ENCODE peak calls at places on chromosomes 1 and 21, in four cellular contexts. One of them, this sample, is unnamed.

GRCh38 chr1:2235300-2235998 is 7.3 kb downstream of the SKI start:
- DNase-seq in mammary epithelial cell: no peak
- DNase-seq in neuronal stem cell: no peak
- DNase-seq in hepatocyte: no peak
- DNase-seq in this sample: no peak

GRCh38 chr1:184299076-184299790 is 87.6 kb upstream of the C1orf21 start:
- DNase-seq in mammary epithelial cell: peak; percentile 52
- DNase-seq in hepatocyte: no peak
- DNase-seq in neuronal stem cell: no peak
- DNase-seq in this sample: peak; percentile 65

GRCh38 chr1:201013031-201013485 is 10.5 kb downstream of the KIF21B start:
- DNase-seq in neuronal stem cell: no peak
- DNase-seq in hepatocyte: no peak
- DNase-seq in mammary epithelial cell: no peak
- DNase-seq in this sample: no peak

GRCh38 chr1:151837841-151838490 is 1.7 kb downstream of the C2CD4D start:
- DNase-seq in mammary epithelial cell: no peak
- DNase-seq in hepatocyte: peak; percentile 64
- DNase-seq in neuronal stem cell: no peak
- DNase-seq in this sample: no peak

GRCh38 chr1:101769520-101769919 is 227.2 kb downstream of the OLFM3 start:
- DNase-seq in neuronal stem cell: no peak
- DNase-seq in hepatocyte: peak; percentile 17
- DNase-seq in mammary epithelial cell: no peak
- DNase-seq in this sample: no peak

GRCh38 chr21:30434033-30434631 is 4.1 kb downstream of the KRTAP13-4 start:
- DNase-seq in neuronal stem cell: peak; percentile 11
- DNase-seq in hepatocyte: peak; percentile 48
- DNase-seq in mammary epithelial cell: peak; percentile 42
- DNase-seq in this sample: no peak

GRCh38 chr1:248696261-248696660 is 6.3 kb downstream of the OR14I1 start:
- DNase-seq in mammary epithelial cell: no peak
- DNase-seq in hepatocyte: no peak
- DNase-seq in neuronal stem cell: no peak
- DNase-seq in this sample: no peak

GRCh38 chr21:28342229-28342810 is 650.4 kb downstream of the LTN1 start:
- DNase-seq in hepatocyte: no peak
- DNase-seq in neuronal stem cell: no peak
- DNase-seq in mammary epithelial cell: no peak
- DNase-seq in this sample: no peak

GRCh38 chr1:7339953-7340352 is 431.1 kb upstream of the VAMP3 start:
- DNase-seq in neuronal stem cell: no peak
- DNase-seq in mammary epithelial cell: no peak
- DNase-seq in hepatocyte: no peak
- DNase-seq in this sample: no peak

GRCh38 chr1:168719306-168720111 is 9.5 kb downstream of the DPT start:
- DNase-seq in neuronal stem cell: no peak
- DNase-seq in mammary epithelial cell: peak; percentile 99
- DNase-seq in hepatocyte: peak; percentile 23
- DNase-seq in this sample: peak; percentile 90

GRCh38 chr1:21342961-21343838 is 52.9 kb upstream of the ECE1 start:
- DNase-seq in neuronal stem cell: no peak
- DNase-seq in mammary epithelial cell: no peak
- DNase-seq in hepatocyte: no peak
- DNase-seq in this sample: no peak

GRCh38 chr21:46118305-46118870 is 20.5 kb downstream of the COL6A2 start:
- DNase-seq in hepatocyte: no peak
- DNase-seq in neuronal stem cell: no peak
- DNase-seq in mammary epithelial cell: no peak
- DNase-seq in this sample: no peak

GRCh38 chr1:1373493-1374067 is 1.4 kb downstream of the AURKAIP1 start:
- DNase-seq in hepatocyte: no peak
- DNase-seq in neuronal stem cell: no peak
- DNase-seq in mammary epithelial cell: no peak
- DNase-seq in this sample: no peak

GRCh38 chr1:182549811-182550210 is 39.2 kb downstream of the RNASEL start:
- DNase-seq in hepatocyte: no peak
- DNase-seq in mammary epithelial cell: no peak
- DNase-seq in neuronal stem cell: no peak
- DNase-seq in this sample: no peak

GRCh38 chr1:212317916-212318315 is 32.7 kb downstream of the PPP2R5A start:
- DNase-seq in mammary epithelial cell: no peak
- DNase-seq in neuronal stem cell: no peak
- DNase-seq in hepatocyte: no peak
- DNase-seq in this sample: no peak

GRCh38 chr1:202005958-202006357 is 4.4 kb upstream of the ELF3 start:
- DNase-seq in mammary epithelial cell: no peak
- DNase-seq in neuronal stem cell: no peak
- DNase-seq in hepatocyte: no peak
- DNase-seq in this sample: no peak

GRCh38 chr1:67771152-67771551 is 62.1 kb downstream of the GNG12 start:
- DNase-seq in neuronal stem cell: no peak
- DNase-seq in hepatocyte: no peak
- DNase-seq in mammary epithelial cell: peak; percentile 91
- DNase-seq in this sample: peak; percentile 89

DNA sequence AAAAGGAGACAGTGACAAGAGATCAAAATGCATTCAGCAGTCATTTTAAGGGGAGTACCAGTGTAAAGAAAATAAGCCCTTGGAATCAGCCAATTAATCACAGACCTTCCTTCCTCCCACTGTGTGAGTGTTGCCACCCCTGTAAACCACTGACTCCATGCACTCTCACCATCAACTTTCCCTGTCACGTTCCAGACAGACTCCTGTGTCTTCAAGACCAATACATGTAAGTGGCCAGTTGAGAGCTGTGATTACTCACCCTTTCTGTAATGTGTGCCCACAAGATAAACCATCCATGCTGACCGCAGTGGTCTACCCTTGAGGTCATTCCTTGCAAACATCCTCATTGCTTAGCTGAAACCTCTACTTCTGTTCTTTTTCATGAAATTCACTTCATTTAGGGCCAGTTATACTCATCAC is 135.9 kb upstream of the HOOK1 start:
- DNase-seq in mammary epithelial cell: peak; percentile 96
- DNase-seq in neuronal stem cell: peak; percentile 42
- DNase-seq in hepatocyte: no peak
- DNase-seq in this sample: no peak
- H3K27ac ChIP-seq in mammary epithelial cell: no peak overlapping the region
- H3K27ac ChIP-seq in neuronal stem cell: peak overlapping the region; percentile 84
- H3K27ac ChIP-seq in hepatocyte: peak overlapping the region; percentile 10
- H3K27ac ChIP-seq in this sample: no peak overlapping the region

GRCh38 chr1:153567621-153568366 is 2.1 kb upstream of the S100A2 start:
- DNase-seq in neuronal stem cell: no peak
- DNase-seq in hepatocyte: peak; percentile 47
- DNase-seq in mammary epithelial cell: peak; percentile 99
- DNase-seq in this sample: peak; percentile 99
- H3K27ac ChIP-seq in neuronal stem cell: peak overlapping the region; percentile 29
- H3K27ac ChIP-seq in hepatocyte: peak overlapping the region; percentile 100
- H3K27ac ChIP-seq in mammary epithelial cell: peak overlapping the region; percentile 100
- H3K27ac ChIP-seq in this sample: peak overlapping the region; percentile 99

DNA sequence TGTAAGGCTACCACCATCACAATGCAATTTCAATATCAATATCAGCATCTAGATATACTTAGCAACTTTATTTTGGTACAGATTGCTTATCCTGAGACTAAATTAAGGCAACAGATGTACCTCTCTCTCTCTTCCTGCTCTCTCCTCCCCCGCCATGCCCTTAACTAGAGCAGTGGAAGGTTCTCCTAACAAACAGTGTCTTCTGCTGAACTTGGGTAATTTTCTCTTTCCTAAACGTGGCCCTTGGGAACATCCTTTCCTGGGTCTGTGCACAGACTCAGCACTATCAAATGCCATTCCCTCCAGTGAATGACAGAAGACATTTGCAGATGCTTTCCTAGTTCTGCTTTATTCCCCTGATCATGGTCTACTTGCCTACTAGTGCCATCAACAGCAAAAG is 85.6 kb upstream of the TTC39A start:
- DNase-seq in hepatocyte: no peak
- DNase-seq in neuronal stem cell: no peak
- DNase-seq in mammary epithelial cell: no peak
- DNase-seq in this sample: no peak
- H3K27ac ChIP-seq in hepatocyte: no peak overlapping the region
- H3K27ac ChIP-seq in neuronal stem cell: no peak overlapping the region
- H3K27ac ChIP-seq in mammary epithelial cell: no peak overlapping the region
- H3K27ac ChIP-seq in this sample: no peak overlapping the region

DNA sequence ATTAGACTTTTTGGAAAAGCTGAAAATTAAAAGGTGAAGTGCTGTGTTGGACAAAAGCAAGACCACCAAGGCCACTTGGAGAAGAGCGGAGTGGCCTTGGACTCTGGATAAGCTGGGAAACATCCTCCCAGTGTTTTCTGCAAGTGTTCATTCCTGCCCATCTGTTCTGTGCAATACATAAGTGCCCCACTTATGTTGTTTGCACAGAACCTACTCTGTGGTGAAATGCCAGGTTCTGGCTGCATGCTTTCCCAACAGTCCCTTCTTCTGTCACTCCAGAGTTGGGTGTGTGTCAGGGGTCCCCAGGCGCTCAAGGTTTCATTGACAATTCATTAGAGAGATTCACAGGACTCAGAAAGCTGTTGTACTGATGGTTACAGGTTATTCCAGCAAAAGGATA is 30.3 kb downstream of the NHLH2 start:
- DNase-seq in hepatocyte: no peak
- DNase-seq in neuronal stem cell: no peak
- DNase-seq in mammary epithelial cell: no peak
- DNase-seq in this sample: no peak
- H3K27ac ChIP-seq in hepatocyte: peak overlapping the region; percentile 81
- H3K27ac ChIP-seq in neuronal stem cell: no peak overlapping the region
- H3K27ac ChIP-seq in mammary epithelial cell: no peak overlapping the region
- H3K27ac ChIP-seq in this sample: no peak overlapping the region

GRCh38 chr21:44919913-44920693 is 596 bp downstream of the ITGB2 start:
- DNase-seq in neuronal stem cell: no peak
- DNase-seq in hepatocyte: no peak
- DNase-seq in mammary epithelial cell: no peak
- DNase-seq in this sample: no peak
- H3K27ac ChIP-seq in neuronal stem cell: no peak overlapping the region
- H3K27ac ChIP-seq in hepatocyte: no peak overlapping the region
- H3K27ac ChIP-seq in mammary epithelial cell: no peak overlapping the region
- H3K27ac ChIP-seq in this sample: no peak overlapping the region

DNA sequence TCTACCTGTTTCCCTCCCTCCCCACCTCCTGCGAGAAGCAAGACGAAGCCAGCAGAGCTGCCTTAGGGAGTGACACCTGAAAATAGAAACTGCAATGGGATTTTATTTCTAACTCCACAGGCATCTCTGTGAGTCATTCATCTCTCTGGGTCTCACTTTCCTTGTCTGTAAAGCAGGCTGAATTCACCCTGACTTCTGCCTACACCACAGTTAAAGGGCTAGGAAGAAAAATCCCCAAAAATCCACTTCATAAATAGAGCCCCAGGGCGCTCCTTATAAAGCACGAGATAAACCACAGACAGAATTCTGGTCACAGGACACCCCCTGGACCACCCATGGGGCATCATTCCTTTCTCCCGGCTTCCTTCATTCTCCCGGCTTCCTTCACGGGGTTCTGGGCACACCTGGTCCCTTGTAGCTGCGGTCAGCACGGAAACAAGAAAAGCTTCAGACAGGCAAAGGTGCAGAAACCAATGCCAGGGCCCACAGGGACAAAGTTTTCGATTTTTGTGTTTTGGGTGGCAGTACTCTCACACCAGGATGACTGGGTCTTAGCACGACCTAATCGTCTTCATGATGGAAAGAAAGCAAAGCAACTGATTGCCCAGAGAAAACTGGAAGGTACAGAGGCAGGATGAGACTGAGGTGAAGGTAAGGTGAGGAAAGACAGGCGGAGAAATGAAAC is 2.8 kb upstream of the H6PD start:
- DNase-seq in mammary epithelial cell: peak; percentile 89
- DNase-seq in neuronal stem cell: no peak
- DNase-seq in hepatocyte: no peak
- DNase-seq in this sample: peak; percentile 89
- H3K27ac ChIP-seq in mammary epithelial cell: peak overlapping the region; percentile 50
- H3K27ac ChIP-seq in neuronal stem cell: no peak overlapping the region
- H3K27ac ChIP-seq in hepatocyte: no peak overlapping the region
- H3K27ac ChIP-seq in this sample: peak overlapping the region; percentile 91

This sample was measured in foreskin keratinocyte.